ENCODE peak calls at places on chromosomes 12 and 14, in four cellular contexts. U is lower lobe of right lung, D is GM23338, C is mucosa of descending colon. K is an unnamed sample.
A peak's percentile ranks its signal among the peaks of the same experiment; 100 is the strongest.

GRCh38 chr14:90677484-90678045 is 138.7 kb downstream of the TTC7B start:
- ATAC-seq in C (peak; percentile 34), D (no peak), U (no peak), K (peak; percentile 67)

GRCh38 chr12:26845984-26846383 is 13.0 kb upstream of the ITPR2 start:
- ATAC-seq in C (no peak), U (peak; percentile 94), D (no peak), K (peak; percentile 82)

GRCh38 chr12:70754330-70754741 is 117.1 kb upstream of the PTPRB start:
- ATAC-seq in D (no peak), U (no peak), C (peak; percentile 74), K (no peak)

GRCh38 chr14:53956427-53957201 is at the start of gene BMP4:
- ATAC-seq in U (peak; percentile 66), D (peak; percentile 53), C (peak; percentile 75), K (peak; percentile 69)

GRCh38 chr14:100622234-100622633 is 35.0 kb upstream of the BEGAIN start:
- ATAC-seq in C (peak; percentile 48), D (no peak), U (peak; percentile 22), K (no peak)

GRCh38 chr12:90075685-90076084 is 367.0 kb upstream of the ATP2B1 start:
- ATAC-seq in D (no peak), U (no peak), C (no peak), K (no peak)

GRCh38 chr12:118981285-118982201 is at the start of gene SRRM4:
- ATAC-seq in D (peak; percentile 75), C (no peak), U (peak; percentile 40), K (no peak)

GRCh38 chr12:14654842-14655241 is 41.6 kb downstream of the GUCY2C start:
- ATAC-seq in C (peak; percentile 51), D (no peak), U (no peak), K (no peak)

GRCh38 chr14:68495638-68496114 is 297.2 kb downstream of the ZFP36L1 start:
- ATAC-seq in U (no peak), D (no peak), C (no peak), K (no peak)

GRCh38 chr12:42094277-42094676 is 50.4 kb downstream of the GXYLT1 start:
- ATAC-seq in C (peak; percentile 31), D (no peak), U (no peak), K (no peak)

GRCh38 chr14:103028161-103028767 is 29.1 kb downstream of the CDC42BPB start:
- ATAC-seq in U (peak; percentile 51), D (peak; percentile 44), C (peak; percentile 59), K (peak; percentile 10)

GRCh38 chr12:71870409-71870808 is 30.9 kb downstream of the TBC1D15 start:
- ATAC-seq in U (no peak), D (no peak), C (no peak), K (no peak)

GRCh38 chr12:106123551-106123991 is 15.2 kb downstream of the NUAK1 start:
- ATAC-seq in U (peak; percentile 52), C (peak; percentile 74), D (no peak), K (peak; percentile 8)

GRCh38 chr12:104738371-104738710 is 219.7 kb downstream of the SLC41A2 start:
- ATAC-seq in D (no peak), C (no peak), U (peak; percentile 8), K (no peak)

GRCh38 chr14:39912192-39913100 is 480.2 kb upstream of the FBXO33 start:
- ATAC-seq in C (no peak), D (no peak), U (no peak), K (no peak)

GRCh38 chr12:121992059-121992879 is 29.4 kb upstream of the BCL7A start:
- ATAC-seq in C (peak; percentile 38), U (peak; percentile 95), D (no peak), K (no peak)

GRCh38 chr14:93702946-93703345 is 85.3 kb downstream of the PRIMA1 start:
- ATAC-seq in U (no peak), D (peak; percentile 42), C (no peak), K (no peak)

GRCh38 chr12:52200783-52201519 is 9.1 kb upstream of the KRT80 start:
- ATAC-seq in U (no peak), D (peak; percentile 15), C (no peak), K (no peak)

GRCh38 chr12:52202361-52203078 is 10.7 kb upstream of the KRT80 start:
- ATAC-seq in D (peak; percentile 19), U (no peak), C (no peak), K (no peak)

GRCh38 chr12:52200086-52200782 is 8.4 kb upstream of the KRT80 start:
- ATAC-seq in D (peak; percentile 87), C (no peak), U (no peak), K (no peak)

GRCh38 chr12:52203126-52203921 is 11.5 kb upstream of the KRT80 start:
- ATAC-seq in C (peak; percentile 58), D (no peak), U (peak; percentile 73), K (peak; percentile 65)

DNA sequence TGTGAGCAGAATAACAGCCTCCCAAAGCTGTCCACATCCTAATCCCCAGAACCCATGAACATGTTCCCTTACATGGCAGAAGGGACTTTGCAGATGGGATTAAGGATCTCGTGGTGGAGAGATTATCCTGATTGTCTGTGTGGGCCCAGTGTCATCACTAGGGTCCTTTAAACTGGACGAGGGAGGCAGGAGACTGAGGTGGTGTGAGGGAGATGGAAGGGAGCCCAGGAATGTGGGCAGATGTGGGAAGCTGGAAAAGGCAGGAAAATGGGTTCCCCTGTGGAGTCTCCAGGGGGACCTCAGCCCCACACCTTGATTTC is 9.7 kb upstream of the KRT80 start:
- ATAC-seq in D (no peak), C (no peak), U (no peak), K (no peak)
- H3K4me1 ChIP-seq in D (peaks cover 5% of the 10 kb centered on the region), C (no peaks in the 10 kb centered on the region), U (peaks cover 49% of the 10 kb centered on the region), K (no peaks in the 10 kb centered on the region)

DNA sequence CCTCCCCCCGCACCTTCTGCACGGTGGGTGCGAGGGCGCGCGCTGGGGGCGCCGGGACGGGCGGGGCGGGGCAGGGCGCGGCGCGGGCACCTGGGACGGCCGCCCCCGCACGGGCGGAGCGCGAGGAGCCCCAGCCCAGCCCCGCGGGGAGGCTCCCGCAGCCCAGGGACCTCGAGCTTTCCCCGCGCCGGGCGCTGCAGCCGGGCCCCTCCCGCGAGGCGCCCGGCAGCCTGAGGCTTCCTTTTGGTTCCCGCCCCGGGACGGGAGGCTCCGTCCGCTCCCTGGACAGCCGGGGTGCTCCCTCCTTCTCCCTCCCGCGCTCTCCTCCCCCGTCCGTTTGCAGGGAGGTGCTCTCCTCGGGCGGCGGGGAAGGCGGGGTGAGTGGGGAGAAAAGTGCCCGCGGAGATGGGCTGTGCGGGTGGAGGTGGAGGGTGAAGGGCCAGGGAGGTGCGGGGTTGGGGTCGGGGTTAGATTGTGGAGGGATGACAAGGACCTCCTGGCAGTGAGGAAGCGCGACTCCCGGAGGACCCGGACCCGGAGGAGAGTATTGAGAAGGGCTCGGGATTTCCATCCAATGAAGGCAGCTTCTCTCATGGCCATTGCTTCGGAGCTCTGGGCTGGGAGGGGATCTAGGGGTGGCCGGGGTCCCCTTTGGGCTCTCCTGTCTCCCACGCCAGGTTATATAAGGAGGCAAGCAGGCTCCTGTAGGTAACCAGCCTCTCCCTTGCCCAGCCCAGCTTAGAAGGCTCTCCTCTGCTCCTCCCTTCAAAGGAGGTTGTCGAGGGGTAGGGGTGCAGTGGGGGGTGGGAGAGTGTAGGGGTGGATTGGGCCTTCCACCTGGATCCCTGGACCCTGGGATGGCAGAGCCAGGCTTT is 645 bp downstream of the JDP2 start:
- ATAC-seq in U (peak; percentile 29), D (peak; percentile 4), C (peak; percentile 55), K (peak; percentile 32)
- H3K4me1 ChIP-seq in U (peaks cover 46% of the 10 kb centered on the region), D (peaks cover 25% of the 10 kb centered on the region), C (peaks cover 36% of the 10 kb centered on the region), K (peaks cover 29% of the 10 kb centered on the region)

GRCh38 chr12:50927356-50927755 is 25.0 kb upstream of the HIGD1C start:
- ATAC-seq in C (no peak), D (no peak), U (no peak), K (no peak)
- H3K4me1 ChIP-seq in C (peaks cover 32% of the 10 kb centered on the region), D (peaks cover 70% of the 10 kb centered on the region), U (peaks cover 63% of the 10 kb centered on the region), K (peaks cover 72% of the 10 kb centered on the region)

GRCh38 chr12:116261525-116262100 is 15.9 kb downstream of the MED13L start:
- ATAC-seq in U (no peak), C (no peak), D (no peak), K (no peak)
- H3K4me1 ChIP-seq in U (peaks cover 75% of the 10 kb centered on the region), C (peaks cover 13% of the 10 kb centered on the region), D (peaks cover 40% of the 10 kb centered on the region), K (peaks cover 39% of the 10 kb centered on the region)

GRCh38 chr14:22841311-22841710 is 4.9 kb downstream of the MMP14 start:
- ATAC-seq in C (no peak), D (no peak), U (no peak), K (no peak)
- H3K4me1 ChIP-seq in C (peaks cover 5% of the 10 kb centered on the region), D (peaks cover 14% of the 10 kb centered on the region), U (peaks cover 40% of the 10 kb centered on the region), K (peaks cover 86% of the 10 kb centered on the region)

DNA sequence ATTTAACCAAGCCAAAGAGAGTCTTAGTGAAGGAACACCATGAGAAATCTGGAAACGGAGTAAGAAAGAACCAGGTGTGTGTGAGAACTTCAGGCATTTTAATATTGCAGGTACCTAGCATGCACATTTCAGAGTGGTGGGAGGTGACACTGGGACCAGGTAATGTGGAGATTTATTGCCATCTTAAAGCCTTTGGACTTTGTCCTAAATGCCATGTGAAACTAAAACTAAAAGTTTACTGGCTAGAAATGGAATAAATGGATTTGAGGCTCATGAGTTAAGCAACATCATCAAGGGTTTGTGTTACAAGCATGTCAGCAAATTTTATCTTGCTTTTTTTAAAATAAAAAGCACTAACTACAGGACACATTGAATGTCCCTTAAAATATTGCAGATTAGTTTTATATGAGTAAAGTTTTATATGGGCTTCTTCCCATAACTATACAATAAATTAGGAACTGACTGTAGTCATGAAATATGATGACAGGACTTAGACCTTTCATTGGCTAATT is 721.0 kb upstream of the NOVA1 start:
- ATAC-seq in U (no peak), D (no peak), C (peak; percentile 75), K (no peak)
- H3K4me1 ChIP-seq in U (no peaks in the 10 kb centered on the region), D (no peaks in the 10 kb centered on the region), C (no peaks in the 10 kb centered on the region), K (no peaks in the 10 kb centered on the region)

DNA sequence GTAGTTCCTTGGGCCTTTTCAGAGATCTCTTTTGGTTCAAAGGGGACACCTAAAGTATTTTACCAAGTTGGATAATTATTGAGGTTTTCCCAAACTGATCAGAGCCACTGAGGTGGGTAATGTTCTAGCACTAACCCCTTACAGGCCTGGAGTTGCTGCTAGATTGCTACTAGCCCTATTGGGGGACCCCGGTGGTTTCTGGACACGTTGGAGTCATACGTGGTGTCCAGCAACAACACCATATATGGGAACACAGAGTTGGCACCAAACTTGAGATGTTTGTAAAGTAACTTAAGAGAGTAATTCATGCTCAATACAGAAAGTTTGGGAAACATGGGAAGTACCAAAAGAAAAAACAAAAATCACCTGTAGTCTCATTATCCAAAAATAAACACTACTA is 594 bp downstream of the BBOF1 start:
- ATAC-seq in C (no peak), U (no peak), D (no peak), K (no peak)
- H3K4me1 ChIP-seq in C (peaks cover 9% of the 10 kb centered on the region), U (peaks cover 16% of the 10 kb centered on the region), D (no peaks in the 10 kb centered on the region), K (peaks cover 25% of the 10 kb centered on the region)

GRCh38 chr12:6695313-6696045 is 5.1 kb downstream of the PIANP start:
- ATAC-seq in U (peak; percentile 3), D (no peak), C (no peak), K (no peak)
- H3K4me1 ChIP-seq in U (peaks cover 18% of the 10 kb centered on the region), D (peaks cover 16% of the 10 kb centered on the region), C (peaks cover 10% of the 10 kb centered on the region), K (no peaks in the 10 kb centered on the region)